ENCODE peak calls at places on chromosomes 6 and 20, in eight cellular contexts. R, G, F, B, X, L, Q and Z are unnamed samples.
A peak's percentile ranks its signal among the peaks of the same experiment; 100 is the strongest.

GRCh38 chr6:4270799-4271198 is 135.4 kb upstream of the ECI2 start:
- DNase-seq in Q (no peak), L (no peak), B (peak; percentile 53), G (no peak), X (no peak), R (no peak), F (peak; percentile 67), Z (no peak)

GRCh38 chr20:20552076-20552475 is 160.4 kb downstream of the RALGAPA2 start:
- DNase-seq in L (no peak), B (no peak), Q (no peak), R (no peak), G (no peak), F (no peak), X (no peak), Z (no peak)

GRCh38 chr6:134117409-134117808 is 65.0 kb upstream of the SLC2A12 start:
- DNase-seq in R (no peak), X (no peak), L (no peak), F (peak; percentile 19), Q (no peak), G (no peak), B (peak; percentile 19), Z (no peak)

GRCh38 chr20:64191002-64191401 is 26.8 kb downstream of the MYT1 start:
- DNase-seq in Q (no peak), X (no peak), F (no peak), G (no peak), B (no peak), L (no peak), R (no peak), Z (no peak)

GRCh38 chr6:23656257-23656731 is 469.7 kb upstream of the NRSN1 start:
- DNase-seq in Q (no peak), G (no peak), B (no peak), X (peak; percentile 18), L (no peak), R (no peak), F (no peak), Z (no peak)

GRCh38 chr6:37143585-37143984 is 26.4 kb upstream of the PIM1 start:
- DNase-seq in B (no peak), G (no peak), Q (no peak), F (no peak), L (no peak), R (no peak), X (no peak), Z (no peak)

GRCh38 chr6:100176321-100176950 is 182.4 kb upstream of the MCHR2 start:
- DNase-seq in F (peak; percentile 76), L (no peak), Q (no peak), R (no peak), B (peak; percentile 77), G (no peak), X (peak; percentile 57), Z (no peak)

GRCh38 chr20:10521068-10521834 is 86.1 kb downstream of the SLX4IP start:
- DNase-seq in B (peak; percentile 67), X (no peak), R (no peak), L (no peak), F (peak; percentile 89), G (no peak), Q (no peak), Z (no peak)

DNA sequence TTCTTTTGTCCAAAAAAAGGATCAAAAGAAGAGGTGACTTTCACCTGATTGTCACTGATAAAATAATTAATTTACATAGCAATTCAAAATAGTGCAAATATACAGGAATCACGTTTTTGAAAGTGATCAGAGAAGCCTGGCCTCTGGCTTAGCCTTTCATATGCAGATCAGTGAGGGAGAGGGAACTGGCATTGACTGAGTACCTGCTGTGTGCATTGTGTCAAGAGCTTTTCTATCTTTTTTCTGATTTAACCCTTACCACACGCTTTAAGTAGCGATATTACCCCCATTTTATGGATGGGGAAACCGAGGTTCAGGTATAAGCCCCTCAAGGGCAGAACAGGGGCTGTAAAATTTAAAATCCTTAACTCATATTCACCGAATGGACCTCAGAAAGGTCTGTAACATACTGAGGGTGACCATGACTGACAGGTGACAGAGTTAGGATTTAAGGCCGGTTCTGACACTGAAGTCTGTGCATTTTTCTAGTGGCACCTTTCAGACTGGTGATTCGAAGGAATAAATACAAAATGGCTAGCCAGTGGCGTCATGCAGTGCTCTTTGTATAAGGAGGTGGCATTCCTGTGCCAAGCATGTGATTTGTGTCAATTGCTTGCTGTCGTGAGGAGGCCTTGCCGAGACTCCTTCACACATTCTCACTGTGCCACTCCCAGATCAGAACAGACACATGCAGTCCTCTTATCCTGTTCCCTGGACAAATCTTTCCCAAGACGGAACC is 310.2 kb downstream of the TSHZ2 start:
- DNase-seq in R (no peak), G (no peak), L (no peak), Q (no peak), F (no peak), B (no peak), X (peak; percentile 64), Z (no peak)
- H3K4me3 ChIP-seq in R (no peak overlapping the region), G (no peak overlapping the region), L (no peak overlapping the region), Q (no peak overlapping the region), F (no peak overlapping the region), B (no peak overlapping the region), X (peak overlapping the region; percentile 18), Z (no peak overlapping the region)

GRCh38 chr20:62203378-62204030 is 16.6 kb downstream of the HRH3 start:
- DNase-seq in X (no peak), F (peak; percentile 59), L (no peak), Q (no peak), R (no peak), G (no peak), B (peak; percentile 36), Z (no peak)

GRCh38 chr20:62202083-62202395 is 18.0 kb downstream of the HRH3 start:
- DNase-seq in R (no peak), F (peak; percentile 27), Q (no peak), G (no peak), X (no peak), L (no peak), B (no peak), Z (no peak)

GRCh38 chr20:62200491-62201172 is 17.8 kb downstream of the MTG2 start:
- DNase-seq in X (no peak), Q (no peak), L (no peak), R (no peak), F (no peak), G (no peak), B (no peak), Z (no peak)

GRCh38 chr20:62201173-62202082 is 18.6 kb downstream of the MTG2 start:
- DNase-seq in Q (no peak), L (no peak), B (no peak), G (no peak), X (no peak), F (no peak), R (no peak), Z (no peak)

GRCh38 chr20:62202676-62203377 is 17.3 kb downstream of the HRH3 start:
- DNase-seq in X (no peak), L (no peak), Q (no peak), B (no peak), R (no peak), F (no peak), G (no peak), Z (no peak)
- H3K4me3 ChIP-seq in X (no peak overlapping the region), L (no peak overlapping the region), Q (no peak overlapping the region), B (no peak overlapping the region), R (no peak overlapping the region), F (no peak overlapping the region), G (no peak overlapping the region), Z (no peak overlapping the region)

GRCh38 chr6:56851104-56851503 is 103.8 kb upstream of the BEND6 start:
- DNase-seq in B (peak; percentile 26), G (no peak), F (peak; percentile 67), Q (no peak), X (peak; percentile 81), R (no peak), L (no peak), Z (no peak)

GRCh38 chr6:56850618-56851017 is 104.3 kb upstream of the BEND6 start:
- DNase-seq in Q (no peak), B (no peak), G (no peak), X (no peak), F (no peak), L (no peak), R (no peak), Z (no peak)

GRCh38 chr6:56851541-56852248 is 103.2 kb upstream of the BEND6 start:
- DNase-seq in R (no peak), G (no peak), L (peak; percentile 35), X (peak; percentile 94), F (peak; percentile 93), B (peak; percentile 88), Q (no peak), Z (no peak)

GRCh38 chr6:56848105-56848504 is 106.8 kb upstream of the BEND6 start:
- DNase-seq in B (no peak), F (no peak), X (no peak), L (no peak), R (no peak), Q (no peak), G (no peak), Z (no peak)

GRCh38 chr6:56849876-56850275 is 105.0 kb upstream of the BEND6 start:
- DNase-seq in F (peak; percentile 80), Q (no peak), X (peak; percentile 65), B (peak; percentile 17), R (no peak), L (no peak), G (no peak), Z (no peak)
- H3K4me3 ChIP-seq in F (peak overlapping the region; percentile 80), Q (no peak overlapping the region), X (peak overlapping the region; percentile 66), B (no peak overlapping the region), R (no peak overlapping the region), L (no peak overlapping the region), G (peak overlapping the region; percentile 66), Z (no peak overlapping the region)

GRCh38 chr6:5584072-5584471 is 322.8 kb downstream of the FARS2 start:
- DNase-seq in Q (no peak), F (peak; percentile 38), X (no peak), R (no peak), L (no peak), B (peak; percentile 63), G (no peak), Z (no peak)

GRCh38 chr6:5583528-5583927 is 322.2 kb downstream of the FARS2 start:
- DNase-seq in X (no peak), Q (no peak), L (no peak), G (no peak), B (no peak), R (no peak), F (no peak), Z (no peak)

GRCh38 chr6:5582758-5583157 is 321.4 kb downstream of the FARS2 start:
- DNase-seq in F (peak; percentile 5), L (no peak), Q (no peak), R (no peak), X (no peak), B (no peak), G (no peak), Z (no peak)

DNA sequence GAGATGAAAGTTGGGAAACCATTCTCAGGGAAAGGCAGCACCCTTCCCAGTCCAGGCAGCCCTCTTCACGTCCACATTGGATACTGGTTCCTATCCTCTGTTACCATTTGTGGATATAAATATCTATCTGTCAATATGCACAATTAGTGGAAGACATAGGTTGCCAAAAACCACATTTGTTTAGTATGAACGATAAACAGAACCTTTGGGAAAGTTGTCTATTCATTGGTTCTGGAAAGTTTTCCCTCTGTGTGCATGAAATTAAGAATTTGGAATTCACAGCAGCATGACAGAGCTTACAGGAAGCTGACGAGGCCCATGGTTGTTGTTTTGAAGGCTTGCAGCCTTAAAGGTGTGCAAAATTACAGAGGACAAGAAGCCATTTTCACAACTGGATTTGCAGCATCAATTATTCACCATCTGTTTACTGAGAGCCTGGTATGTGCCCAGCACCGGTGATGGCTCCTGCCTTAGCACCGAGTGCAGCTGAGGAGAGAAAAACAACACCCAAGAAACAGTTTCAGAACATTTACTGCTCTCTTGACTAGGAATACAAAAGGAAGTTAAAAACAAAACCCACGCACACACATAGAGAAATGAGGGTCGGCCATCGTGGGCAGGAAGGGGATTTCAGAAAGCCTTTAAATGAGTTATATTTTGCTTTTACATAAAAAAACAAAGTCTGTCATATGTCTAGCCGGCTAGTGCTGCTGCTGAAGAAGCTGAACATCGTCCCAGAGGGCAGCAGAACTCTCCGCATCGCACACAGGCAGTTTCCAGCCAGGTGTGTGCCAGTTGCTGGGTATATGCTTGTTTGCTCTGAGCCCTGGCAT is 319.6 kb downstream of the FARS2 start:
- DNase-seq in B (no peak), R (no peak), F (no peak), X (no peak), L (no peak), G (no peak), Q (no peak), Z (no peak)
- H3K4me3 ChIP-seq in B (no peak overlapping the region), R (no peak overlapping the region), F (no peak overlapping the region), X (no peak overlapping the region), L (no peak overlapping the region), G (no peak overlapping the region), Q (no peak overlapping the region), Z (no peak overlapping the region)